ENCODE peak calls at places on chromosomes 1 and 21, in six cellular contexts. B, C, F, Z, L and Y are unnamed samples.
A peak's percentile ranks its signal among the peaks of the same experiment; 100 is the strongest.

GRCh38 chr1:155300553-155301329 is 497 bp downstream of the PKLR start:
- DNase-seq in B (no peak), C (no peak), F (no peak), Z (no peak), L (no peak), Y (no peak)

GRCh38 chr1:31627301-31627929 is 9.9 kb downstream of the HCRTR1 start:
- DNase-seq in B (no peak), C (no peak), F (no peak), Z (no peak), L (no peak), Y (no peak)

GRCh38 chr1:45566722-45567121 is 16.1 kb downstream of the AKR1A1 start:
- DNase-seq in B (no peak), C (no peak), F (no peak), Z (no peak), L (no peak), Y (no peak)

GRCh38 chr1:224852901-224853568 is 76.4 kb upstream of the DNAH14 start:
- DNase-seq in B (no peak), C (peak; percentile 73), F (peak; percentile 34), Z (peak; percentile 78), L (no peak), Y (peak; percentile 24)

GRCh38 chr1:206537141-206537540 is 29.8 kb downstream of the RASSF5 start:
- DNase-seq in B (no peak), C (no peak), F (no peak), Z (no peak), L (no peak), Y (no peak)

GRCh38 chr1:73832276-73832825 is 365.6 kb downstream of the LRRIQ3 start:
- DNase-seq in B (no peak), C (no peak), F (no peak), Z (no peak), L (no peak), Y (no peak)

GRCh38 chr1:11211925-11212587 is 22.9 kb downstream of the ANGPTL7 start:
- DNase-seq in B (no peak), C (no peak), F (no peak), Z (no peak), L (no peak), Y (no peak)

GRCh38 chr21:14616303-14617039 is 70.4 kb upstream of the SAMSN1 start:
- DNase-seq in B (no peak), C (peak; percentile 20), F (no peak), Z (peak; percentile 70), L (no peak), Y (no peak)

GRCh38 chr1:19484338-19484792 is 974 bp downstream of the CAPZB start:
- DNase-seq in B (no peak), C (no peak), F (no peak), Z (no peak), L (no peak), Y (no peak)

GRCh38 chr1:206949208-206949607 is 2.9 kb upstream of the PIGR start:
- DNase-seq in B (no peak), C (no peak), F (no peak), Z (no peak), L (no peak), Y (no peak)

GRCh38 chr1:45507893-45508292 is 7.8 kb downstream of the MMACHC start:
- DNase-seq in B (no peak), C (no peak), F (no peak), Z (no peak), L (no peak), Y (no peak)

GRCh38 chr1:50218344-50218743 is 109.6 kb downstream of the ELAVL4 start:
- DNase-seq in B (no peak), C (no peak), F (no peak), Z (no peak), L (no peak), Y (no peak)

GRCh38 chr1:17955302-17956285 is 152.0 kb upstream of the IGSF21 start:
- DNase-seq in B (no peak), C (no peak), F (no peak), Z (no peak), L (no peak), Y (no peak)

GRCh38 chr1:71046891-71047634 is 553 bp downstream of the PTGER3 start:
- DNase-seq in B (peak; percentile 24), C (no peak), F (no peak), Z (no peak), L (no peak), Y (no peak)

GRCh38 chr1:25889470-25889869 is 14.0 kb upstream of the PAQR7 start:
- DNase-seq in B (no peak), C (no peak), F (peak; percentile 58), Z (no peak), L (no peak), Y (no peak)

GRCh38 chr1:41758904-41759548 is 159.7 kb downstream of the HIVEP3 start:
- DNase-seq in B (no peak), C (no peak), F (no peak), Z (peak; percentile 91), L (no peak), Y (no peak)

GRCh38 chr1:92087542-92087941 is 7.4 kb downstream of the BTBD8 start:
- DNase-seq in B (no peak), C (peak; percentile 57), F (no peak), Z (peak; percentile 63), L (no peak), Y (no peak)

GRCh38 chr1:26784023-26784871 is 3.5 kb upstream of the PIGV start:
- DNase-seq in B (no peak), C (peak; percentile 78), F (peak; percentile 14), Z (peak; percentile 85), L (no peak), Y (no peak)

GRCh38 chr1:118219438-118219837 is 34.4 kb upstream of the SPAG17 start:
- DNase-seq in B (no peak), C (no peak), F (no peak), Z (no peak), L (no peak), Y (no peak)